ENCODE peak calls at places on chromosomes 16 and 17, in four cellular contexts. Y is HFF-Myc, F is fibroblast of pulmonary artery, D is breast epithelium. R is an unnamed sample.

GRCh38 chr17:17575360-17576251 is 15.9 kb downstream of the PEMT start:
- DNase-seq in Y (peak; percentile 92), F (no peak), D (no peak), R (peak; percentile 84)

GRCh38 chr17:29760279-29760721 is 137.6 kb upstream of the CORO6 start:
- DNase-seq in Y (no peak), F (peak; percentile 41), D (no peak), R (peak; percentile 55)

GRCh38 chr16:50665128-50665878 is 15.8 kb downstream of the SNX20 start:
- DNase-seq in Y (peak; percentile 29), F (peak; percentile 76), D (peak; percentile 79), R (peak; percentile 68)

GRCh38 chr16:20191566-20191965 is 117.9 kb upstream of the GPR139 start:
- DNase-seq in Y (no peak), F (no peak), D (no peak), R (no peak)

GRCh38 chr17:32275060-32276042 is 9.7 kb downstream of the RHBDL3 start:
- DNase-seq in Y (peak; percentile 66), F (peak; percentile 73), D (no peak), R (peak; percentile 71)

GRCh38 chr17:45127583-45128300 is 4.6 kb downstream of the PLCD3 start:
- DNase-seq in Y (no peak), F (peak; percentile 50), D (peak; percentile 77), R (peak; percentile 53)

GRCh38 chr17:10171057-10171456 is 27.3 kb downstream of the GAS7 start:
- DNase-seq in Y (no peak), F (no peak), D (no peak), R (peak; percentile 42)

GRCh38 chr17:68809148-68809547 is 146.0 kb downstream of the ABCA8 start:
- DNase-seq in Y (no peak), F (no peak), D (no peak), R (no peak)

GRCh38 chr17:41015473-41015872 is 6.5 kb upstream of the KRTAP3-1 start:
- DNase-seq in Y (no peak), F (no peak), D (no peak), R (no peak)

GRCh38 chr17:42526031-42526444 is 10.0 kb upstream of the NAGLU start:
- DNase-seq in Y (no peak), F (peak; percentile 53), D (no peak), R (no peak)

GRCh38 chr16:1430759-1431496 is at the start of gene PERCC1:
- DNase-seq in Y (no peak), F (no peak), D (peak; percentile 79), R (no peak)

GRCh38 chr17:76973040-76973439 is 104.8 kb downstream of the MGAT5B start:
- DNase-seq in Y (no peak), F (no peak), D (no peak), R (no peak)

GRCh38 chr17:45440161-45440859 is 7.6 kb upstream of the ARHGAP27 start:
- DNase-seq in Y (no peak), F (peak; percentile 33), D (peak; percentile 71), R (peak; percentile 69)

GRCh38 chr17:70314096-70314495 is 144.8 kb downstream of the KCNJ2 start:
- DNase-seq in Y (no peak), F (peak; percentile 7), D (no peak), R (no peak)

GRCh38 chr17:49715717-49716279 is 8.0 kb upstream of the SLC35B1 start:
- DNase-seq in Y (no peak), F (no peak), D (no peak), R (no peak)

GRCh38 chr16:25210758-25211157 is 6.0 kb upstream of the AQP8 start:
- DNase-seq in Y (peak; percentile 56), F (peak; percentile 56), D (no peak), R (peak; percentile 42)

GRCh38 chr16:88750854-88751253 is 34.2 kb downstream of the PIEZO1 start:
- DNase-seq in Y (no peak), F (no peak), D (no peak), R (no peak)

GRCh38 chr17:64653325-64653984 is 8.7 kb downstream of the SMURF2 start:
- DNase-seq in Y (no peak), F (peak; percentile 50), D (no peak), R (peak; percentile 77)

DNA sequence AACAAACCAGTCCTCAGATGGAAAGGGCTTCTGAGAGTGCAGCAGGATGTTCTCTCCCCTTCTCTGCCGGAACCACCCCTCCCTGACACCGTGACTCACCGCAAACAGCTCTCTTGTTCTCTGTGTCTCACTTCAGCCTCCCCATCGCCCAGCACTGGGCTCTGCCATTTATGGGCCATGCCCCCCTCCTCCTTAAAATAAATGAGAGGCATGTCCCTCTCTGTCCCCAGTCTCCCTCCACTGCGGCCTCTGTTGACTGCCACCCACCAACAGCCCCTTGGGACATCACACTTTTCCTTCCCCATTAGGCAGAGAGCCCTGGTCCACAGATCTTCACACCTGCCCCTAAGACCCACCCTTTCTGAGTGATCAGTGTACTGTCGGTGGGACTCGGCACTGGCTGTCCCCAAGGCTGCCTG is 6.3 kb downstream of the CCDC102A start:
- DNase-seq in Y (peak; percentile 22), F (peak; percentile 81), D (no peak), R (peak; percentile 52)
- H3K4me3 ChIP-seq in Y (no peak overlapping the region), F (no peak overlapping the region), D (no peak overlapping the region), R (no peak overlapping the region)

DNA sequence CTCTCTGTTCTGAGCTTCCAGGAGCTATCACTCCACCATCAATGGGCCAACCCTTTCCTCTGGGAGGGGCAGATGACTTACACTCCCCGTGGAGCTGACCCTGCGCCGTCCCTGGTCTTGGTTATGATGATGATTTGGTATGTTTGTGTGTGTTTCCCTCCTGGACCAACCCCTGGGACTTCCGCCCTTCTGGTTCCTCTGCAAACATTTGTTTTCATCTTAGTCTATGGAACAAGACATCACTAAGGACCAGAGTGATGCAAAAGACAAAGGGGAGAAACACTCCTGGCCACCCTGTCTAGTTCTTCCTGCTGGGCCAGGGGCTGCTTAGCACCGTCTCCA is 13.7 kb downstream of the CBX4 start:
- DNase-seq in Y (no peak), F (no peak), D (no peak), R (no peak)
- H3K4me3 ChIP-seq in Y (no peak overlapping the region), F (no peak overlapping the region), D (no peak overlapping the region), R (no peak overlapping the region)

DNA sequence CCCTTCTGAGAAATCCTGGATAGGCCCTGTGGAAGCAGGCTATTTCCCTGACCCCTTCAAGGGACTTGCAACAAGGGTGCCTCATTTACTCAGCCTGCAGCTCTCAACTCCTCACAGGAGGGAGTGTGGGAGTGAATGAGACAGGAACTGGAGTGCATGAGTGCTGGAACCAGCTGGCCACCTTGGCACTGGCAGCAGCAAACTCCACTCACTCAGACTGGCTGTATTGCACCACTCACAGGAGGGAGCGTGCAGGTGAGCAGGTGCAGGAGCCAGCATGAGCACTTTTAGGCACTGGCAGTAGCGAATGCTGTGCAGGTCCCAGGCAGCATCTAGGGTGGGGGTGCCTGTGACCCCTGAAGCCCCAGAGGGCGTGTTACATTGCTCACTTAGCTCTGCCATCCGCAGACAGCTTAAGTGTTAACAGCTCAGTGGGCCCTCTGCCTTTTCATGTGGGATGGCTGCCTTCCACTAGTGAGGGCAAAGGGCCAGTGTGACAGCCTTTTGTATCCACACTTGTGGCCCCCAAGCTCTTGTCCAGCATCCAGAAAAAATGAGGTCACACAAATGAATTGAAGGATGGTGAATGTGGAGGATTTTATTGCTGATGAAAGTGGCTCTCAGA is 11.0 kb upstream of the ZNHIT3 start:
- DNase-seq in Y (no peak), F (no peak), D (no peak), R (no peak)
- H3K4me3 ChIP-seq in Y (no peak overlapping the region), F (no peak overlapping the region), D (no peak overlapping the region), R (no peak overlapping the region)

GRCh38 chr16:84598391-84598750 is 19.5 kb downstream of the COTL1 start:
- DNase-seq in Y (no peak), F (no peak), D (no peak), R (peak; percentile 31)

GRCh38 chr16:84597518-84598390 is 20.1 kb downstream of the COTL1 start:
- DNase-seq in Y (no peak), F (no peak), D (no peak), R (peak; percentile 19)

GRCh38 chr16:84600343-84601229 is 17.3 kb downstream of the COTL1 start:
- DNase-seq in Y (no peak), F (no peak), D (no peak), R (peak; percentile 46)

GRCh38 chr16:84596801-84597517 is 20.9 kb downstream of the COTL1 start:
- DNase-seq in Y (no peak), F (no peak), D (no peak), R (no peak)

DNA sequence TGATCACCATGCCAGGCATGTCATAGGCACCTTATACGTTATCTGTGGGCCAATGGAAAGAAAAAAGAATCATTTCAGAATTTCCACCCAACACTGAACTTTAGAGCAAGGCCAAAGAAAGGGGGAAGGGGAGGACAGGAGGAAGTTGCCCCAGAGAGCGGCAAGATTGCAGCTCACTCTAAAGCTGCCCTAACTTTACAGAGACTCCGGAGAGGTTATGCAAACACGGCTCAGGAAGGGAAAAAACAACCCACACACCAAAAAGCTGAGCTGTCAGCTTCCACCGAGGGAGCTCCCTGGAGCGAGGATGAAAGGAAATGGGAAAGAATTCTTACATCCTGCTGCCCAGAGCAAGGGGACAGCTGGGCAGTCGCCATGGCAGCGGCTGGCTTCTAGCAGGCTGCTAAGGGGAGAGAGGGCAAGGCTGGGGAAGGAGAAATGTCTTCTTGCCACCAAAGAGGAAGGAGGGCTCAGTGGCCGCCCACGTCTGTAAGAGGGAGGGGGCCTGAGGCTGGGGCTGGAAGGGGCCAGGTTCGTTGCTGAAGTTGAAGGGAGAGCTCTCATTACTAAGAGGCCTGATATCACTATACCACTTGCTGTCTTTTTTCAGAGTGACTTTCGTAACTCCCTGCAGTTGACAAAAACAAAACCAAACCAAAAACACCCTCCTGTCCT is 18.2 kb downstream of the COTL1 start:
- DNase-seq in Y (no peak), F (peak; percentile 93), D (no peak), R (peak; percentile 91)
- H3K4me3 ChIP-seq in Y (no peak overlapping the region), F (peak overlapping the region; percentile 24), D (peak overlapping the region; percentile 54), R (peak overlapping the region; percentile 40)

GRCh38 chr17:82217530-82218204 is 5.0 kb upstream of the CCDC57 start:
- DNase-seq in Y (no peak), F (peak; percentile 92), D (no peak), R (peak; percentile 96)
- H3K4me3 ChIP-seq in Y (no peak overlapping the region), F (no peak overlapping the region), D (no peak overlapping the region), R (no peak overlapping the region)

GRCh38 chr17:28334176-28334575 is 1.1 kb downstream of the IFT20 start:
- DNase-seq in Y (no peak), F (peak; percentile 52), D (no peak), R (peak; percentile 47)
- H3K4me3 ChIP-seq in Y (peak overlapping the region; percentile 96), F (peak overlapping the region; percentile 97), D (peak overlapping the region; percentile 93), R (peak overlapping the region; percentile 99)

GRCh38 chr17:339193-340061 is 13.2 kb downstream of the RPH3AL start:
- DNase-seq in Y (no peak), F (no peak), D (peak; percentile 47), R (no peak)
- H3K4me3 ChIP-seq in Y (no peak overlapping the region), F (no peak overlapping the region), D (no peak overlapping the region), R (no peak overlapping the region)